ENCODE peak calls at places on chromosome 22, in four cellular contexts. C, K, O and A are unnamed samples.

GRCh38 chr22:48819991-48820390 is 1007.7 kb downstream of the BRD1 start:
- DNase-seq in C (no peak), K (no peak), O (no peak), A (no peak)

GRCh38 chr22:48894804-48895250 is 932.8 kb downstream of the BRD1 start:
- DNase-seq in C (no peak), K (no peak), O (no peak), A (no peak)

GRCh38 chr22:44244265-44244822 is 63.6 kb downstream of the PARVG start:
- DNase-seq in C (no peak), K (peak; percentile 16), O (no peak), A (no peak)

GRCh38 chr22:42880815-42881214 is 23.7 kb upstream of the ARFGAP3 start:
- DNase-seq in C (no peak), K (no peak), O (no peak), A (no peak)

GRCh38 chr22:39292561-39293074 is 26.8 kb downstream of the RPL3 start:
- DNase-seq in C (peak; percentile 86), K (no peak), O (no peak), A (peak; percentile 95)

GRCh38 chr22:39631857-39632256 is 61.3 kb downstream of the CACNA1I start:
- DNase-seq in C (no peak), K (no peak), O (no peak), A (no peak)

GRCh38 chr22:36839356-36840073 is 21.3 kb upstream of the NCF4 start:
- DNase-seq in C (no peak), K (no peak), O (no peak), A (peak; percentile 57)

GRCh38 chr22:50170453-50171318 is at the start of gene PANX2:
- DNase-seq in C (no peak), K (no peak), O (no peak), A (peak; percentile 48)

GRCh38 chr22:36470162-36470993 is 11.1 kb downstream of the TXN2 start:
- DNase-seq in C (peak; percentile 93), K (peak; percentile 83), O (peak; percentile 69), A (peak; percentile 90)

GRCh38 chr22:42473484-42474193 is 41.4 kb upstream of the NFAM1 start:
- DNase-seq in C (peak; percentile 70), K (no peak), O (peak; percentile 15), A (peak; percentile 77)

GRCh38 chr22:38021201-38021600 is 36.0 kb upstream of the PICK1 start:
- DNase-seq in C (no peak), K (no peak), O (no peak), A (no peak)

GRCh38 chr22:36068776-36069344 is 40.2 kb upstream of the RBFOX2 start:
- DNase-seq in C (no peak), K (no peak), O (no peak), A (peak; percentile 50)

GRCh38 chr22:24555160-24555495 is 190 bp upstream of the GUCD1 start:
- DNase-seq in C (peak; percentile 99), K (peak; percentile 98), O (peak; percentile 94), A (peak; percentile 99)

GRCh38 chr22:43185860-43186261 is 1.1 kb downstream of the TTLL12 start:
- DNase-seq in C (peak; percentile 28), K (no peak), O (no peak), A (peak; percentile 51)

GRCh38 chr22:24083361-24083760 is 72.3 kb downstream of the CABIN1 start:
- DNase-seq in C (no peak), K (no peak), O (no peak), A (no peak)

GRCh38 chr22:24761888-24762675 is 12.4 kb downstream of the PIWIL3 start:
- DNase-seq in C (no peak), K (no peak), O (no peak), A (peak; percentile 10)

GRCh38 chr22:27903805-27904473 is 15.1 kb downstream of the PITPNB start:
- DNase-seq in C (no peak), K (no peak), O (no peak), A (no peak)

GRCh38 chr22:44046485-44047141 is 22.5 kb downstream of the PARVB start:
- DNase-seq in C (no peak), K (no peak), O (no peak), A (no peak)

DNA sequence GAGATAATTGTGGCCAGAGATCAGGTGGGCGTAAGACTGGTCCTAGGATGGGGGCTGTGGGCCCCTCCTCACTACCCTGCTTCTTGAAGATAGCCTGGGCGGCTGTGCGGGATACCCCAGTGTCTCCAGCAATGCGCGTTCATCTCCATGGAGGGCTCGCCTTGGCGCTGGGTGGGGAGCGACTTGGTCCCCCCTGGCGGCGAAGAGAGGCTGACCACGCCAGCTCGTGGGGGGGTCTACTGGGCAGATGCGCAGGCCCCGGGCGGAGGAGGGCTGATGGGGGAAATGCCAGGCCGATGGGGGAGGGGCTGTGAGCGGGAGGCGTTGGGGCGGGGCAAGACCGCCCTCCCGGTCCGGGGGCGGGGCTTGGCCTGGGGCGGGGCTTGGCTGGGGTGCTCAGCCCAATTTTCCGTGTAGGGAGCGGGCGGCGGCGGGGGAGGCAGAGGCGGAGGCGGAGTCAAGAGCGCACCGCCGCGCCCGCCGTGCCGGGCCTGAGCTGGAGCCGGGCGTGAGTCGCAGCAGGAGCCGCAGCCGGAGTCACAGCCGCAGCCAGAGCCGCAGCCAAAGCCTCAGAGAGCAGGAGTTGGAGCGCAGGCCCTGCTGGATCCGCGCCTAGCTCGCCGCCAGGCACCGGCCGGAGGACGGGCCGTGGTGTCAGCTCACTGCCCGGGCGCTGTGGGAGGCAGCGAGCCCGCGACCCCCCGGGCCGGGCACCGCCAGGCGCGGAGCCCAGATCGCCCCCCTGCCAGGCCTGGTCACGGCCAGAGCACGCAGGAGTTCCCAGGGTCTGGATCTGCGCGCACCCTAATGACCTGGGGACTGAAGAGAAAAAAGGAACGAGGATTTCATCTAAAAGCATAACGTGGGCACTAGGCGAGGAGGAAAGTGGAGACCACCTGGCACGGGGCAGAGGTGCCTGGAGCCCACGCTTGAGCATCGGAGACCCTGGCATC is at the start of gene SLC35E4:
- DNase-seq in C (peak; percentile 88), K (peak; percentile 98), O (peak; percentile 48), A (peak; percentile 95)
- H2AFZ ChIP-seq in C (peak within 1 kb of the TSS; percentile 87), K (peak within 1 kb of the TSS; percentile 33), O (peak within 1 kb of the TSS; percentile 87), A (peak within 1 kb of the TSS; percentile 87)

GRCh38 chr22:18110194-18110943 is at the start of gene TUBA8:
- DNase-seq in C (peak; percentile 20), K (peak; percentile 61), O (no peak), A (peak; percentile 75)
- H2AFZ ChIP-seq in C (no peak within 1 kb of the TSS), K (no peak within 1 kb of the TSS), O (peak within 1 kb of the TSS; percentile 41), A (peak within 1 kb of the TSS; percentile 37)

GRCh38 chr22:16774911-16775529 is 50.2 kb downstream of the XKR3 start:
- DNase-seq in C (no peak), K (no peak), O (no peak), A (peak; percentile 4)
- H2AFZ ChIP-seq in C (no peak overlapping the region), K (no peak overlapping the region), O (no peak overlapping the region), A (no peak overlapping the region)

GRCh38 chr22:22944268-22944985 is 56.8 kb downstream of the IGLL5 start:
- DNase-seq in C (no peak), K (peak; percentile 38), O (no peak), A (no peak)

GRCh38 chr22:22940961-22941605 is 53.5 kb downstream of the IGLL5 start:
- DNase-seq in C (no peak), K (peak; percentile 37), O (no peak), A (no peak)

GRCh38 chr22:22941831-22942510 is 54.4 kb downstream of the IGLL5 start:
- DNase-seq in C (no peak), K (peak; percentile 34), O (no peak), A (no peak)

GRCh38 chr22:22943521-22944267 is 56.1 kb downstream of the IGLL5 start:
- DNase-seq in C (no peak), K (peak; percentile 45), O (no peak), A (no peak)

GRCh38 chr22:22942511-22943329 is 55.1 kb downstream of the IGLL5 start:
- DNase-seq in C (peak; percentile 56), K (peak; percentile 91), O (peak; percentile 19), A (peak; percentile 66)
- H2AFZ ChIP-seq in C (no peak overlapping the region), K (no peak overlapping the region), O (no peak overlapping the region), A (no peak overlapping the region)

GRCh38 chr22:32883131-32883530 is 81.6 kb downstream of the TIMP3 start:
- DNase-seq in C (no peak), K (no peak), O (no peak), A (no peak)

GRCh38 chr22:32880061-32880460 is 78.6 kb downstream of the TIMP3 start:
- DNase-seq in C (peak; percentile 64), K (no peak), O (no peak), A (peak; percentile 60)

GRCh38 chr22:32879550-32879949 is 78.0 kb downstream of the TIMP3 start:
- DNase-seq in C (no peak), K (no peak), O (no peak), A (no peak)

GRCh38 chr22:32880531-32880905 is 79.0 kb downstream of the TIMP3 start:
- DNase-seq in C (no peak), K (no peak), O (no peak), A (no peak)

DNA sequence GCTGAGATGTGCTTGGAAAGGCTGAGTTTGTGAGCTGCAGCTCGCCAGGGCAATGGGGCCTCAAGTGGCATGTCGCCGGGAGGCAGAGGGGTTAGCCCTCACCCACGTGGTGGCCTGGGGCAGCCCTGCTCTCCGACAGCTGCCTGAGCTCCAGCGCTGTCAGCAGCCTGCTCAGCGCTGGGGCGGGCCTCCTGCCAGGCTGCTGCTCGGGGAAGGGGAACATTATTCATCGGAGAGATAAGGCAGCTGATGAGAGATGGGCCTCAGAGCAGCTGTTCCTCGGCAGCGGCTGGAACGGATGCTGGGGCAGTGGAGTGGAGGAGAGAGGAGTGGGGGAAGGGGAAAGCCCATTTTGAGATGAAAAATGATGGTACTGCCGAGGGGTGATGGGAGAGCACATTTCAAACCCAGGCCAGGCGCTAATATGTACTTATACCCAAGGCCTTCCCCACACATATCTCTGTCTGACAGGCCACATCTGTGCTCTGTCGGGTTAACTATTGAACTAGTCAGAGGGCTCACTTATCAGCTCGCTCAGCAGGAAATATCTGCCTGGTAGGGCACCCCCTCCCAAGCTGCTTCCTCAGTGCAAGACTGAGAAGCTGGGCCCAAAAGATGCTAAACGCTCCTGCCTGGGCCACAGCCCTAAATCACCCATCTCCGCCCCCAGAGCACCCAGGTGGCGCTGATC is 79.5 kb downstream of the TIMP3 start:
- DNase-seq in C (peak; percentile 90), K (no peak), O (no peak), A (no peak)
- H2AFZ ChIP-seq in C (no peak overlapping the region), K (no peak overlapping the region), O (no peak overlapping the region), A (no peak overlapping the region)

GRCh38 chr22:20909543-20910303 is 7.5 kb upstream of the CRKL start:
- DNase-seq in C (no peak), K (no peak), O (no peak), A (no peak)
- H2AFZ ChIP-seq in C (no peak overlapping the region), K (no peak overlapping the region), O (no peak overlapping the region), A (no peak overlapping the region)

DNA sequence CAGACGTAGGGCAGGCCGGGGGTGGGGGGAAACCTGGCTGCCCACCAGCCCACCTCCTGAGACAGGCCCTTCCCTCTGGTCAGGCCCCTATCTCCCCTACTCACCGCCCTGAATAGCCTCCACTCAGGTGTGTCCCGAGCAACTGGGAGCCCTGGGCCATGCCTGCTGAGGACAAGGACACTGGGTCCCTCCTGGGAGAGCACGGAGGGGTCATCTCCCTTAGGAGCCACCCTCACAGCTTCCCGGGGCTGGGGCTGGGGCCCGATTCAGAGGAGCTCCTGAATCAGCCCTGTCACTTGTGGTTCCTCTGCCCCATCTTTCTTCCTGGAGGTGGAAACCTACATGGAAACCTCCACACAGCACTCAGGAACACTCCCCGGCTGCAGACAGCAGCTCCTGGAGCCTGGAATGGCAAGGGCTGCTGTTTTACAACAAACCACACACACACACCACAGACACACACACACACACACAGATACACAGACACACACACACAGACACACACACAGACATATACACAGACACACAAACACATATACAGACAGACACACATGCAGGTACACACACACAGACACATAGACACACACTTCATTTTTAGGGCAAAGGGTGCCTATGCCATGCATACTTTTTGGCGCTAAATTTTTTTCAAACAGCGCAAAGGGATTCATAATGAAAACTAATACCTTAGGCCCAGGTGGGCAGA is 9.6 kb upstream of the EMID1 start:
- DNase-seq in C (no peak), K (no peak), O (no peak), A (no peak)
- H2AFZ ChIP-seq in C (no peak overlapping the region), K (no peak overlapping the region), O (no peak overlapping the region), A (no peak overlapping the region)